ENCODE peak calls at places on chromosomes 3 and 15, in five cellular contexts. I is GM12878, Q is heart left ventricle, L is HCT116, M is body of pancreas. Y is an unnamed sample.

GRCh38 chr3:170437151-170437550 is 18.5 kb downstream of the CLDN11 start:
- ATAC-seq in I (no peak), Q (no peak), L (no peak), M (no peak), Y (no peak)

GRCh38 chr3:45137656-45138181 is 8.5 kb downstream of the CDCP1 start:
- ATAC-seq in I (no peak), Q (no peak), L (no peak), M (peak; percentile 65), Y (no peak)

GRCh38 chr3:113436794-113437193 is 4.5 kb downstream of the CFAP44 start:
- ATAC-seq in I (peak; percentile 85), Q (no peak), L (no peak), M (no peak), Y (no peak)

GRCh38 chr3:54309601-54310000 is 187.2 kb downstream of the CACNA2D3 start:
- ATAC-seq in I (no peak), Q (no peak), L (no peak), M (no peak), Y (no peak)

GRCh38 chr15:68951813-68952212 is 21.5 kb downstream of the SPESP1 start:
- ATAC-seq in I (no peak), Q (no peak), L (no peak), M (no peak), Y (no peak)

GRCh38 chr15:38683382-38684242 is 119.0 kb upstream of the RASGRP1 start:
- ATAC-seq in I (peak; percentile 94), Q (peak; percentile 81), L (peak; percentile 95), M (peak; percentile 77), Y (no peak)

GRCh38 chr3:69400688-69401087 is 14.8 kb upstream of the FRMD4B start:
- ATAC-seq in I (no peak), Q (no peak), L (no peak), M (no peak), Y (no peak)

GRCh38 chr3:122353215-122353614 is 28.2 kb downstream of the CSTA start:
- ATAC-seq in I (no peak), Q (peak; percentile 28), L (no peak), M (no peak), Y (no peak)

GRCh38 chr15:73924258-73924921 is 1.9 kb upstream of the LOXL1 start:
- ATAC-seq in I (no peak), Q (no peak), L (no peak), M (no peak), Y (peak; percentile 52)

GRCh38 chr15:62483817-62484216 is 318.7 kb upstream of the C2CD4B start:
- ATAC-seq in I (no peak), Q (peak; percentile 86), L (no peak), M (peak; percentile 65), Y (peak; percentile 55)

GRCh38 chr15:56866798-56867197 is 51.6 kb upstream of the TCF12 start:
- ATAC-seq in I (peak; percentile 29), Q (no peak), L (no peak), M (peak; percentile 53), Y (no peak)

GRCh38 chr3:156837130-156837529 is 11.0 kb downstream of the LEKR1 start:
- ATAC-seq in I (no peak), Q (no peak), L (peak; percentile 40), M (no peak), Y (no peak)

GRCh38 chr15:76336254-76337046 is at the start of gene ISL2:
- ATAC-seq in I (peak; percentile 30), Q (no peak), L (peak; percentile 92), M (peak; percentile 32), Y (peak; percentile 96)

DNA sequence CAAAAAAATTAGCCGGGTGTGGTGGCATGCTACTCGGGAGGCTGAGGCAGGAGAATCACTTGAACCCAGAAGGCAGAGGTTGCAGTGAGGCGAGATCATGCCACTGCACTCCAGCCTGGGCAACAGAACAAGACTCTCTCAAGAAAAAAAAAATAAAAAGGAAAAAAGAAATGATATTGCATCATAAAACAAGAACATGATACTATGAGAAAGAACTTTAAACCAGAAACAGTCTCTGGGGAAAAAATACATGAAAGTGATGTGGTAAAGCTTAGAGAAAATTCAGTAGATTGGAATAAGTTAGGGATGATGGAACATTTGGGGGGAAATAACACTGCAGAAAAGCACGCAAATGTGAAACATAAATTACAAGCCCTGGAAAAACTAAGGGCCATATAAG is 54.7 kb downstream of the CRYGS start:
- ATAC-seq in I (no peak), Q (no peak), L (no peak), M (no peak), Y (no peak)
- H3K27me3 ChIP-seq in I (no peaks in the 10 kb centered on the region), Q (no peaks in the 10 kb centered on the region), L (peaks cover 25% of the 10 kb centered on the region), M (no peaks in the 10 kb centered on the region), Y (no peaks in the 10 kb centered on the region)

GRCh38 chr3:65483475-65483874 is 555.2 kb downstream of the MAGI1 start:
- ATAC-seq in I (no peak), Q (peak; percentile 89), L (no peak), M (peak; percentile 83), Y (no peak)
- TF ChIP-seq POLR2A in I (no peak), Q (no peak), L (no peak), M (no peak), Y (no peak)

DNA sequence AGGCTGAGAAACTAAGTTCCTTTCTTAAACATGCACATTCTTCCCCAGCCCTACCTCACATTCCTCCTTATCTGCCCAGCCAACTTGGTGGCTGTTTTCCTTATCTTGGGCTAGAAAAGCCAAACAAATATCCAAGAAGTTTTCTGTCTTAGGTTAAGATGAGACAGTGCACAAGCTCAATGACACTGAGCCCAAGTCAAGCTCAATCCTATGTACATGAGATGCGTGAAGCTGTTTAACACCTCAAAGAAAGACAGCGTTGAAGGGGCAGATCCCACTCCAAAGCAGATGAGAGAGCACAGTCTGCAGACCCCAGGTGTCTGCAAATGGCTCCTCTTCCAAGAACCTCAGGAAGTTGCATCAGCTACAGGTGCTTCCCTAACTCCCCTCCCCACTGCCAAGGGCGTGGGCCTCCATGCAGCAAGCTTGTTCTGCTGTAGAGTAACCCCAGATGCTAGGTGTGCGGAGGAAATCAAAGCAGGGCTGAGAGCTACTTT is 16.6 kb downstream of the LRRC2 start:
- ATAC-seq in I (no peak), Q (no peak), L (no peak), M (no peak), Y (no peak)
- H3K27me3 ChIP-seq in I (no peaks in the 10 kb centered on the region), Q (no peaks in the 10 kb centered on the region), L (peaks cover 3% of the 10 kb centered on the region), M (no peaks in the 10 kb centered on the region), Y (peaks cover 23% of the 10 kb centered on the region)

GRCh38 chr3:138348107-138348949 is at the start of gene MRAS:
- ATAC-seq in I (no peak), Q (peak; percentile 83), L (peak; percentile 83), M (peak; percentile 85), Y (peak; percentile 92)
- TF ChIP-seq POLR2A in I (no peak), Q (peak; percentile 85), L (no peak), M (peak; percentile 36), Y (peak; percentile 67)

GRCh38 chr3:184505479-184505878 is 56.1 kb upstream of the EPHB3 start:
- ATAC-seq in I (no peak), Q (no peak), L (no peak), M (no peak), Y (no peak)

GRCh38 chr3:184505053-184505452 is 56.5 kb upstream of the EPHB3 start:
- ATAC-seq in I (no peak), Q (no peak), L (no peak), M (no peak), Y (no peak)

GRCh38 chr3:184508938-184509337 is 52.6 kb upstream of the EPHB3 start:
- ATAC-seq in I (no peak), Q (no peak), L (no peak), M (no peak), Y (no peak)

GRCh38 chr3:184503647-184504046 is 57.9 kb upstream of the EPHB3 start:
- ATAC-seq in I (no peak), Q (no peak), L (no peak), M (no peak), Y (no peak)

DNA sequence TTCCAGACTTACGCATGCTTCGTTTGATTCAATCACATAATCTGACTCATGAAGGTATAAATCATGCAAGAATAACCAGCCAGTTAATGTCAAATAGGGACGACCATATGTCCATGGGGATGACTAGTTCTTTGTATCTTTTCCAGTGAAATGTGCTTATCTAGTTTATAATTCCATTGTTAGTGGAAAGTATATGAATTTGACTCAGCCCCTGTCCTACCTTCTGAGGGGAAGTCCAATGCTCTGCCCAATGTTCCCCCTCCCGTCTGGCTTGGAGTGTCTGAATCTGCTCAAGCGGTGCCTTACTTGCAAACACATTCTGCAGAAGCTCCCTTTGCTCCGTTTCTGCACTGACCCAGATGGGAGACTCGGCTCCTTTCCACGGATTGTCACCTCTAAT is 55.0 kb upstream of the EPHB3 start:
- ATAC-seq in I (no peak), Q (no peak), L (no peak), M (no peak), Y (no peak)
- H3K27me3 ChIP-seq in I (peaks cover 2% of the 10 kb centered on the region), Q (no peaks in the 10 kb centered on the region), L (peaks cover 12% of the 10 kb centered on the region), M (no peaks in the 10 kb centered on the region), Y (peaks cover 65% of the 10 kb centered on the region)

GRCh38 chr15:49152552-49153337 is 2.7 kb downstream of the COPS2 start:
- ATAC-seq in I (no peak), Q (no peak), L (no peak), M (no peak), Y (no peak)

GRCh38 chr15:49155110-49155833 is at the start of gene COPS2:
- ATAC-seq in I (peak; percentile 94), Q (peak; percentile 98), L (peak; percentile 97), M (peak; percentile 99), Y (peak; percentile 99)

GRCh38 chr15:49154799-49155109 is 645 bp downstream of the COPS2 start:
- ATAC-seq in I (peak; percentile 39), Q (no peak), L (no peak), M (no peak), Y (no peak)

GRCh38 chr15:49154359-49154758 is 1.0 kb downstream of the COPS2 start:
- ATAC-seq in I (no peak), Q (no peak), L (no peak), M (no peak), Y (no peak)

GRCh38 chr15:49155834-49156627 is 632 bp upstream of the COPS2 start:
- ATAC-seq in I (peak; percentile 16), Q (no peak), L (peak; percentile 51), M (no peak), Y (no peak)
- TF ChIP-seq POLR2A in I (no peak), Q (no peak), L (no peak), M (no peak), Y (no peak)